ENCODE peak calls at places on chromosomes 6 and 20, in seven cellular contexts. O is fibroblast of the conjunctiva; V is erythroblast; D is naive B cell; I is effector CD4-positive, alpha-beta T cell; R is effector memory CD4-positive, alpha-beta T cell; L is heart right ventricle. U is an unnamed sample.
A peak's percentile ranks its signal among the peaks of the same experiment; 100 is the strongest.

GRCh38 chr6:52725133-52725529 is 38.1 kb downstream of the GSTA2 start:
- DNase-seq in O (no peak), V (no peak), D (no peak), I (no peak), R (no peak), L (no peak), U (no peak)

GRCh38 chr6:53614676-53615075 is 50.9 kb downstream of the KLHL31 start:
- DNase-seq in O (no peak), V (no peak), D (no peak), I (no peak), R (no peak), L (no peak), U (no peak)

GRCh38 chr20:62364911-62365736 is 2.0 kb downstream of the LAMA5 start:
- DNase-seq in O (no peak), V (no peak), D (no peak), I (no peak), R (no peak), L (peak; percentile 71), U (no peak)

GRCh38 chr6:144667517-144667916 is 382.4 kb downstream of the UTRN start:
- DNase-seq in O (no peak), V (no peak), D (no peak), I (no peak), R (no peak), L (no peak), U (no peak)

GRCh38 chr20:8490076-8490830 is 358.2 kb downstream of the PLCB1 start:
- DNase-seq in O (no peak), V (no peak), D (no peak), I (no peak), R (no peak), L (no peak), U (no peak)

GRCh38 chr6:40349566-40350192 is 237.5 kb downstream of the LRFN2 start:
- DNase-seq in O (no peak), V (no peak), D (no peak), I (no peak), R (no peak), L (no peak), U (no peak)

GRCh38 chr20:61185841-61186601 is 66.0 kb upstream of the CDH4 start:
- DNase-seq in O (peak; percentile 88), V (no peak), D (no peak), I (no peak), R (no peak), L (no peak), U (peak; percentile 39)

GRCh38 chr20:32574296-32575226 is 10.6 kb downstream of the NOL4L start:
- DNase-seq in O (peak; percentile 74), V (peak; percentile 80), D (no peak), I (no peak), R (no peak), L (no peak), U (peak; percentile 23)